ENCODE peak calls at places on chromosome 19, in nine cellular contexts. X, U, B, P, R, J, S, V and T are unnamed samples.

GRCh38 chr19:628168-628567 is 5.2 kb downstream of the POLRMT start:
- ATAC-seq in X (no peak), U (no peak), B (no peak), P (no peak), R (no peak), J (no peak), S (no peak), V (no peak), T (no peak)

GRCh38 chr19:18401580-18402112 is 4.2 kb upstream of the LRRC25 start:
- ATAC-seq in X (peak; percentile 54), U (peak; percentile 38), B (peak; percentile 69), P (peak; percentile 77), R (peak; percentile 39), J (peak; percentile 78), S (peak; percentile 94), V (peak; percentile 83), T (peak; percentile 78)

GRCh38 chr19:1774999-1775772 is 21.9 kb downstream of the ONECUT3 start:
- ATAC-seq in X (no peak), U (no peak), B (no peak), P (no peak), R (no peak), J (peak; percentile 42), S (peak; percentile 78), V (no peak), T (no peak)

GRCh38 chr19:30890033-30890432 is 459.2 kb downstream of the TSHZ3 start:
- ATAC-seq in X (no peak), U (no peak), B (no peak), P (no peak), R (no peak), J (no peak), S (no peak), V (no peak), T (no peak)

GRCh38 chr19:48558018-48558684 is 6.2 kb downstream of the SULT2B1 start:
- ATAC-seq in X (no peak), U (no peak), B (peak; percentile 35), P (peak; percentile 66), R (peak; percentile 24), J (peak; percentile 64), S (peak; percentile 39), V (no peak), T (peak; percentile 88)

GRCh38 chr19:2770055-2771013 is 12.7 kb downstream of the SGTA start:
- ATAC-seq in X (no peak), U (no peak), B (peak; percentile 75), P (no peak), R (no peak), J (peak; percentile 33), S (no peak), V (no peak), T (no peak)

GRCh38 chr19:48954595-48955307 is at the start of gene BAX:
- ATAC-seq in X (peak; percentile 87), U (peak; percentile 91), B (peak; percentile 95), P (peak; percentile 97), R (peak; percentile 96), J (peak; percentile 96), S (peak; percentile 97), V (peak; percentile 94), T (peak; percentile 88)

GRCh38 chr19:12689581-12690216 is 1.9 kb downstream of the GNG14 start:
- ATAC-seq in X (no peak), U (peak; percentile 19), B (peak; percentile 16), P (peak; percentile 10), R (no peak), J (no peak), S (no peak), V (no peak), T (peak; percentile 5)

GRCh38 chr19:5430237-5430636 is 25.0 kb upstream of the ZNRF4 start:
- ATAC-seq in X (no peak), U (no peak), B (no peak), P (no peak), R (no peak), J (no peak), S (no peak), V (no peak), T (no peak)

GRCh38 chr19:35693422-35693821 is 10.9 kb upstream of the ZBTB32 start:
- ATAC-seq in X (peak; percentile 8), U (peak; percentile 25), B (peak; percentile 36), P (peak; percentile 16), R (peak; percentile 52), J (no peak), S (peak; percentile 48), V (peak; percentile 9), T (peak; percentile 22)

GRCh38 chr19:19385131-19385899 is 20.2 kb upstream of the GATAD2A start:
- ATAC-seq in X (peak; percentile 95), U (peak; percentile 94), B (peak; percentile 98), P (peak; percentile 98), R (peak; percentile 98), J (peak; percentile 96), S (peak; percentile 98), V (peak; percentile 99), T (peak; percentile 97)

GRCh38 chr19:13127811-13128575 is 9.9 kb downstream of the NACC1 start:
- ATAC-seq in X (no peak), U (no peak), B (no peak), P (no peak), R (no peak), J (peak; percentile 8), S (peak; percentile 10), V (no peak), T (no peak)

GRCh38 chr19:19160489-19161035 is 9.5 kb downstream of the MEF2B start:
- ATAC-seq in X (no peak), U (no peak), B (no peak), P (no peak), R (no peak), J (no peak), S (no peak), V (no peak), T (no peak)

GRCh38 chr19:7931221-7932061 is 5.5 kb upstream of the CTXN1 start:
- ATAC-seq in X (no peak), U (no peak), B (no peak), P (no peak), R (no peak), J (no peak), S (no peak), V (no peak), T (peak; percentile 1)

GRCh38 chr19:42199440-42200115 is 17.9 kb downstream of the DEDD2 start:
- ATAC-seq in X (peak; percentile 70), U (peak; percentile 72), B (peak; percentile 61), P (peak; percentile 58), R (peak; percentile 37), J (peak; percentile 52), S (peak; percentile 47), V (no peak), T (peak; percentile 74)

GRCh38 chr19:49057636-49058234 is at the start of gene CGB7:
- ATAC-seq in X (peak; percentile 18), U (peak; percentile 40), B (peak; percentile 87), P (peak; percentile 86), R (peak; percentile 71), J (peak; percentile 88), S (peak; percentile 81), V (peak; percentile 74), T (peak; percentile 53)